ENCODE peak calls at places on chromosomes 2 and 18, in six cellular contexts. S, M, D, C, G and L are unnamed samples.

GRCh38 chr2:190352668-190353536 is 9.5 kb downstream of the INPP1 start:
- DNase-seq in C (no peak), G (no peak), S (no peak), D (no peak), M (no peak), L (no peak)

GRCh38 chr2:175930504-175930903 is 71.6 kb downstream of the LNPK start:
- DNase-seq in G (no peak), D (no peak), C (no peak), S (no peak), M (no peak), L (no peak)

GRCh38 chr2:131035112-131035825 is 58.0 kb downstream of the FAM168B start:
- DNase-seq in M (peak), G (no peak), S (no peak), C (peak), D (peak), L (no peak)

GRCh38 chr2:39338502-39338901 is 94.7 kb upstream of the CDKL4 start:
- DNase-seq in C (no peak), S (no peak), D (no peak), G (no peak), M (no peak), L (no peak)

GRCh38 chr2:28447943-28448737 is 47.7 kb upstream of the PLB1 start:
- DNase-seq in G (no peak), S (no peak), M (no peak), D (no peak), C (peak), L (no peak)

GRCh38 chr2:96181529-96181928 is 27.1 kb downstream of the STARD7 start:
- DNase-seq in C (no peak), G (no peak), M (no peak), D (no peak), S (no peak), L (no peak)

GRCh38 chr2:20664431-20665260 is 2.3 kb upstream of the GDF7 start:
- DNase-seq in S (no peak), C (no peak), G (no peak), D (no peak), M (no peak), L (no peak)

GRCh38 chr2:24382363-24383021 is 22.2 kb upstream of the ITSN2 start:
- DNase-seq in D (peak), C (peak), S (peak), M (no peak), G (peak), L (no peak)

GRCh38 chr2:65549262-65550036 is 117.0 kb upstream of the SPRED2 start:
- DNase-seq in G (no peak), D (no peak), C (no peak), S (no peak), M (no peak), L (no peak)

GRCh38 chr2:159450180-159450579 is 163.7 kb upstream of the WDSUB1 start:
- DNase-seq in C (no peak), M (no peak), G (no peak), D (no peak), S (no peak), L (no peak)

GRCh38 chr18:77977331-77977730 is 727.7 kb downstream of the GALR1 start:
- DNase-seq in M (no peak), S (no peak), G (no peak), C (no peak), D (no peak), L (peak)

GRCh38 chr2:108385411-108386071 is 7.8 kb downstream of the SULT1C4 start:
- DNase-seq in D (no peak), C (no peak), S (no peak), M (no peak), G (no peak), L (no peak)

GRCh38 chr2:82478641-82479040 is 1980.4 kb downstream of the SUCLG1 start:
- DNase-seq in M (no peak), C (no peak), S (no peak), G (peak), D (no peak), L (no peak)

GRCh38 chr18:57859314-57859713 is 56.2 kb upstream of the ATP8B1 start:
- DNase-seq in M (no peak), D (no peak), C (no peak), G (peak), S (no peak), L (peak)

GRCh38 chr18:70490008-70490933 is 201.4 kb downstream of the SOCS6 start:
- DNase-seq in D (peak), C (no peak), G (peak), S (peak), M (no peak), L (no peak)

GRCh38 chr2:45177870-45178269 is 168.6 kb upstream of the SIX2 start:
- DNase-seq in D (no peak), M (no peak), C (no peak), S (no peak), G (no peak), L (no peak)

GRCh38 chr2:232929303-232930123 is 59.4 kb downstream of the SNORC start:
- DNase-seq in M (no peak), D (no peak), S (no peak), G (no peak), C (no peak), L (no peak)

GRCh38 chr2:134647607-134648256 is 71.1 kb downstream of the TMEM163 start:
- DNase-seq in G (no peak), S (no peak), M (peak), C (peak), D (no peak), L (no peak)

GRCh38 chr2:158969717-158970521 is 1.5 kb downstream of the TANC1 start:
- DNase-seq in S (no peak), G (peak), D (peak), M (no peak), C (peak), L (no peak)

GRCh38 chr2:241234066-241234790 is 45.8 kb downstream of the ANO7 start:
- DNase-seq in M (no peak), S (no peak), D (no peak), C (no peak), G (no peak), L (no peak)

GRCh38 chr18:46711444-46711863 is 45.4 kb downstream of the ST8SIA5 start:
- DNase-seq in G (no peak), D (no peak), C (no peak), M (no peak), S (no peak), L (no peak)

GRCh38 chr2:94871226-94872087 is at the start of gene TEKT4:
- DNase-seq in C (no peak), M (peak), S (no peak), G (no peak), D (no peak), L (no peak)

GRCh38 chr2:239157269-239157668 is 243.6 kb downstream of the HDAC4 start:
- DNase-seq in C (peak), M (no peak), G (no peak), S (no peak), D (peak), L (no peak)

GRCh38 chr2:29033172-29033571 is 41.2 kb downstream of the PCARE start:
- DNase-seq in M (no peak), S (no peak), C (no peak), G (no peak), D (no peak), L (no peak)

GRCh38 chr2:196166876-196167275 is 4.5 kb downstream of the STK17B start:
- DNase-seq in C (no peak), D (no peak), S (no peak), M (no peak), G (no peak), L (no peak)

GRCh38 chr18:22558945-22559385 is 141.2 kb upstream of the CTAGE1 start:
- DNase-seq in M (peak), G (peak), D (peak), S (peak), C (peak), L (no peak)

GRCh38 chr2:217953531-217953932 is 49.3 kb downstream of the TNS1 start:
- DNase-seq in G (no peak), S (no peak), M (no peak), D (no peak), C (peak), L (no peak)

GRCh38 chr2:173770936-173771678 is 194.1 kb downstream of the SP3 start:
- DNase-seq in G (no peak), M (no peak), D (no peak), S (no peak), C (no peak), L (no peak)

GRCh38 chr2:154370873-154371272 is 327.6 kb upstream of the KCNJ3 start:
- DNase-seq in D (no peak), M (no peak), C (no peak), S (no peak), G (no peak), L (no peak)

GRCh38 chr2:101307503-101307902 is 998 bp downstream of the RNF149 start:
- DNase-seq in C (no peak), G (no peak), S (no peak), M (no peak), D (no peak), L (no peak)

GRCh38 chr2:216222650-216223352 is 113.7 kb downstream of the XRCC5 start:
- DNase-seq in M (no peak), G (no peak), D (no peak), S (no peak), C (no peak), L (no peak)

GRCh38 chr2:904243-905024 is 46.2 kb upstream of the SNTG2 start:
- DNase-seq in C (no peak), D (no peak), M (no peak), G (no peak), S (no peak), L (no peak)

GRCh38 chr2:53695586-53695985 is 72.0 kb upstream of the CHAC2 start:
- DNase-seq in G (no peak), S (no peak), C (no peak), D (no peak), M (no peak), L (no peak)

GRCh38 chr2:192675640-192676039 is 480.9 kb upstream of the TMEFF2 start:
- DNase-seq in G (no peak), D (no peak), M (no peak), C (no peak), S (no peak), L (no peak)

DNA sequence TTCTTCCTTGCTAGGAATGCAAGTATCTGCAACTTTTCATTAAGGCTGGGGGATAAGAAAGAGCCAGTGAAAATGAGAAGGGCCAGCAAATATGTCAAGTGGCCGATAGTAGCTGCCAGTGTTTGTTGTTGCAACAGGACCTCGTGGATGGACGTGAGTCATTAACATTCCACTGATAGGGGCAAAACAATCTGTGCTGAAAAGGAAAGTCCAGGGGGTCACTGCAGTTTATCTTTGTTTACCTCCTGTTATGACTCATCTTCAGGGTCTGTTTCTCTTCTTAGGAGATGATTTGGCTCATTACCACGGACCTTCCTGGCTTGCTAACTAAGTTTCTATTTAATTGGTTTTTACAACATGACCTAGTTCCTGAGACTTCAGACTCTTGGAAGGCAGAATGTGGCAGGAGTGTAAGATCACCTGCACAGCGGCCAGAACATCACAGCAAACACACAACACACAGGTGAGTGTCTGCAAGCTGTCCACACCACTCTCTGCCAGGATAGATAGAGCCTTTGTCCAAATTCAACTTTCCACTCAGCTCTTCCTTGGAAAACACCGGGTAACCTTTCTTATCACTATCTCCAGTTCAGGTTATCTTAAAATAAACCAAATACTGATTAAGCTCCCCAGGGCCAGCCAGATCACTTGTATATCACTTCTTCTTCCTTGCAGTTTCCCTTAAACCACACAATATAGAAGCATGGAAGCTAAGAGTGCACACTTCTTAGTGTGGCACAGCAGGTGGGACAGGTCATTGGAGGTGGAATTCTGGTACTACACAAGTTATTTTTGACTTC is 157.5 kb upstream of the LMAN1 start:
- DNase-seq in S (peak), M (no peak), C (peak), G (peak), D (no peak), L (no peak)
- TF ChIP-seq EP300 in S (peak), M (peak), C (peak), G (peak), D (no peak), L (no peak)

GRCh38 chr2:181790716-181791649 is 100.5 kb upstream of the ITPRID2 start:
- DNase-seq in C (no peak), S (no peak), M (no peak), G (peak), D (no peak), L (no peak)
- TF ChIP-seq EP300 in C (no peak), S (no peak), M (no peak), G (no peak), D (no peak), L (no peak)

GRCh38 chr2:229869226-229869625 is 52.6 kb downstream of the TRIP12 start:
- DNase-seq in S (no peak), M (no peak), G (no peak), C (no peak), D (no peak), L (no peak)
- TF ChIP-seq EP300 in S (no peak), M (no peak), G (no peak), C (no peak), D (no peak), L (no peak)

GRCh38 chr2:47070920-47071824 is 83.9 kb downstream of the STPG4 start:
- DNase-seq in M (no peak), D (peak), G (peak), S (peak), C (peak), L (peak)
- TF ChIP-seq EP300 in M (no peak), D (no peak), G (no peak), S (peak), C (no peak), L (no peak)

GRCh38 chr2:214451516-214451915 is 40.7 kb downstream of the VWC2L start:
- DNase-seq in G (no peak), C (no peak), M (no peak), D (no peak), S (no peak), L (no peak)
- TF ChIP-seq EP300 in G (no peak), C (no peak), M (no peak), D (no peak), S (no peak), L (no peak)

DNA sequence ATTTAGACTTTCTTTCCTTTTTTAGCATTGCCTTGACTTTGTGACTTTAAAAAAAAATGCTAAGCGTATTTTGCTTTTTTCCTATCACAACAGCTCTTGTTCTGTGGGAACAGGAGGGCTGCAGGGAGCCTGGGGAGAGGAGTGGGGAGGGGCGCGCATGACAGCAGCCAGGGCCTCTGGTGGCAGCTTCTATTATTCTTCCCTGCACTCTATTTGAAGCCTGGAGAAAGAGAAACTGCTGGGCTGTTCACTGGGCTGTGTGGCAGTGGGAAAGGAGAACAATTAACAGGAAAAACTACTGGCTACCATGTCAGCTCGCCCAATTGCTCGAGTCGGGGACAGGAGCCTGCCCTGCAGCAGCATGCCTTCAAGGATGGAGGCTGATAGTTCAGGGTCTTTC is 119.0 kb upstream of the ZBTB14 start:
- DNase-seq in G (no peak), M (no peak), D (no peak), C (no peak), S (no peak), L (no peak)
- TF ChIP-seq EP300 in G (no peak), M (no peak), D (no peak), C (no peak), S (no peak), L (no peak)

GRCh38 chr2:202494300-202494699 is 118.2 kb downstream of the BMPR2 start:
- DNase-seq in G (peak), D (no peak), S (no peak), C (no peak), M (no peak), L (no peak)
- TF ChIP-seq EP300 in G (no peak), D (no peak), S (no peak), C (no peak), M (no peak), L (no peak)

GRCh38 chr2:237732790-237733349 is 65.7 kb upstream of the RBM44 start:
- DNase-seq in D (no peak), M (no peak), G (no peak), S (no peak), C (peak), L (no peak)

GRCh38 chr2:237734905-237735623 is 63.5 kb upstream of the RBM44 start:
- DNase-seq in D (no peak), M (no peak), G (no peak), C (peak), S (no peak), L (no peak)

GRCh38 chr2:237735762-237736161 is 62.8 kb upstream of the RBM44 start:
- DNase-seq in C (peak), D (no peak), G (no peak), S (no peak), M (no peak), L (no peak)

GRCh38 chr2:237732070-237732469 is 66.5 kb upstream of the RBM44 start:
- DNase-seq in S (no peak), M (no peak), G (no peak), D (no peak), C (peak), L (no peak)

GRCh38 chr2:237733677-237734300 is 64.8 kb upstream of the RBM44 start:
- DNase-seq in D (peak), C (peak), G (no peak), M (peak), S (no peak), L (no peak)
- TF ChIP-seq EP300 in D (no peak), C (peak), G (peak), M (peak), S (no peak), L (peak)

DNA sequence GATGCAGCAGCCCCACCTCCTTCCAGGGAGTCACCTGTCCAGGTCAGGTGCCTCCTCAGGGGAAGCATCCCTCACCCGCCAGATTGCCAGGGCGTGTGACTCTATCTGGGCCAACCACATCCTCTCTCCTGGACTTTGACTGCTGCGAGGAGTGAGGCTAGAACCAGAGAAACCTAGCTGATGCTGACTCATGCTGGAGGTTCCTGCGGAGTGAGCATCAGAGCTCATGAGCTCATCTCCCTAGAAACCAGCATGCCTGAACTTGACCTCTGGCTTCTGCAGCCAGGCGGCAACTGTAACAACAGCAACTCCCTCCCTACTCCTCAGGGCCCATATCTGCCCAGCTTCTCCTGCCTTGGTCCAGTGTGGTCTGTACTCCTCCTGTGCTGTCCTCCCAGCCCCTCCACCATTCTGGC is 28.3 kb upstream of the NT5DC4 start:
- DNase-seq in M (no peak), S (peak), D (peak), G (peak), C (no peak), L (no peak)
- TF ChIP-seq EP300 in M (no peak), S (no peak), D (no peak), G (no peak), C (no peak), L (no peak)

GRCh38 chr2:105737980-105738657 is 6.6 kb upstream of the NCK2 start:
- DNase-seq in G (no peak), C (no peak), D (no peak), M (no peak), S (no peak), L (no peak)
- TF ChIP-seq EP300 in G (no peak), C (no peak), D (no peak), M (no peak), S (no peak), L (no peak)